ENCODE peak calls at places on chromosomes 12 and 14, in five cellular contexts. K, H, S, L and G are unnamed samples.

GRCh38 chr14:86321151-86321550 is 791.2 kb downstream of the FLRT2 start:
- DNase-seq in L (no peak), K (no peak), H (no peak), S (no peak), G (no peak)

GRCh38 chr12:85441740-85442139 is 161.7 kb downstream of the ALX1 start:
- DNase-seq in L (no peak), K (peak), H (no peak), S (no peak), G (no peak)

GRCh38 chr14:102659797-102660196 is 67.3 kb downstream of the RCOR1 start:
- DNase-seq in H (no peak), L (no peak), K (peak), S (no peak), G (no peak)

GRCh38 chr12:131487379-131488129 is 223.3 kb upstream of the SFSWAP start:
- DNase-seq in L (no peak), H (no peak), K (peak), S (no peak), G (no peak)

GRCh38 chr12:131437706-131438210 is 273.1 kb upstream of the SFSWAP start:
- DNase-seq in L (no peak), H (no peak), K (no peak), S (no peak), G (no peak)

GRCh38 chr14:77980475-77981321 is 180.8 kb downstream of the ADCK1 start:
- DNase-seq in H (no peak), K (no peak), S (no peak), L (peak), G (peak)

GRCh38 chr14:102170061-102170460 is 30.4 kb downstream of the WDR20 start:
- DNase-seq in L (no peak), H (no peak), K (no peak), S (no peak), G (no peak)

GRCh38 chr14:22179190-22179589 is 409.8 kb downstream of the DAD1 start:
- DNase-seq in L (no peak), S (no peak), H (no peak), K (peak), G (no peak)

GRCh38 chr12:53514626-53515290 is 7.5 kb upstream of the NPFF start:
- DNase-seq in K (no peak), L (no peak), S (no peak), H (no peak), G (no peak)

GRCh38 chr12:26271889-26272492 is 76.6 kb downstream of the SSPN start:
- DNase-seq in L (peak), K (peak), S (no peak), H (no peak), G (peak)

GRCh38 chr14:49946320-49947141 is 53.6 kb downstream of the ARF6 start:
- DNase-seq in K (peak), S (peak), L (peak), H (no peak), G (peak)

GRCh38 chr12:3420693-3421092 is 70.3 kb upstream of the PRMT8 start:
- DNase-seq in H (no peak), S (no peak), K (no peak), L (no peak), G (no peak)

GRCh38 chr12:109592905-109593272 is 19.3 kb downstream of the MVK start:
- DNase-seq in S (no peak), L (no peak), K (no peak), H (no peak), G (no peak)

GRCh38 chr12:22042981-22043669 is 2.9 kb upstream of the CMAS start:
- DNase-seq in L (no peak), H (no peak), K (peak), S (no peak), G (peak)

GRCh38 chr12:55724226-55724939 is 4.2 kb downstream of the RDH5 start:
- DNase-seq in S (peak), K (peak), L (peak), H (peak), G (peak)

GRCh38 chr14:73712540-73713141 is 1.5 kb downstream of the PNMA1 start:
- DNase-seq in H (peak), L (no peak), K (no peak), S (peak), G (peak)

GRCh38 chr12:129459886-129460285 is 443.9 kb downstream of the TMEM132D start:
- DNase-seq in L (no peak), S (no peak), H (no peak), K (no peak), G (no peak)

GRCh38 chr14:31194095-31194494 is 13.5 kb downstream of the HECTD1 start:
- DNase-seq in K (peak), H (no peak), S (no peak), L (no peak), G (no peak)

GRCh38 chr12:111598637-111599458 is at the start of gene ATXN2:
- DNase-seq in H (peak), K (no peak), L (peak), S (peak), G (peak)

GRCh38 chr12:3698218-3698974 is 54.5 kb downstream of the CRACR2A start:
- DNase-seq in L (no peak), S (no peak), H (no peak), K (peak), G (no peak)

GRCh38 chr12:2697057-2697456 is 97.7 kb upstream of the FKBP4 start:
- DNase-seq in L (no peak), K (no peak), S (no peak), H (no peak), G (no peak)

GRCh38 chr12:11797317-11797913 is 147.9 kb downstream of the ETV6 start:
- DNase-seq in K (peak), S (no peak), H (no peak), L (no peak), G (no peak)

GRCh38 chr12:12003609-12004008 is 67.1 kb upstream of the BCL2L14 start:
- DNase-seq in L (no peak), S (no peak), K (no peak), H (no peak), G (no peak)

GRCh38 chr14:64688801-64689200 is 15.4 kb upstream of the PLEKHG3 start:
- DNase-seq in H (no peak), S (peak), L (no peak), K (no peak), G (peak)

GRCh38 chr12:52086944-52087835 is 7.7 kb downstream of the SMIM41 start:
- DNase-seq in L (no peak), S (no peak), H (no peak), K (no peak), G (no peak)

GRCh38 chr12:109707470-109707821 is 6.2 kb upstream of the FAM222A start:
- DNase-seq in H (no peak), S (no peak), L (no peak), K (no peak), G (no peak)

GRCh38 chr12:77019920-77020319 is 45.4 kb downstream of the E2F7 start:
- DNase-seq in L (no peak), K (no peak), H (no peak), S (no peak), G (no peak)

GRCh38 chr12:32043928-32044549 is 62.6 kb upstream of the BICD1 start:
- DNase-seq in H (no peak), K (no peak), L (no peak), S (no peak), G (no peak)

GRCh38 chr14:68780358-68781160 is 12.3 kb downstream of the ZFP36L1 start:
- DNase-seq in H (peak), S (peak), L (peak), K (peak), G (peak)